ENCODE peak calls at places on chromosomes 16 and 17, in six cellular contexts. One of them, this sample, is unnamed.

GRCh38 chr17:13503526-13503925 is 98.2 kb downstream of the HS3ST3A1 start:
- DNase-seq in left lung: no peak
- DNase-seq in right lobe of liver: no peak
- DNase-seq in pancreas: no peak
- DNase-seq in A549: no peak
- DNase-seq in Panc1: no peak
- DNase-seq in this sample: no peak

GRCh38 chr16:67782567-67783352 is 23.6 kb downstream of the RANBP10 start:
- DNase-seq in right lobe of liver: no peak
- DNase-seq in pancreas: no peak
- DNase-seq in A549: no peak
- DNase-seq in left lung: no peak
- DNase-seq in Panc1: no peak
- DNase-seq in this sample: no peak

GRCh38 chr16:84368327-84368996 is at the start of gene ATP2C2:
- DNase-seq in pancreas: peak
- DNase-seq in Panc1: no peak
- DNase-seq in A549: no peak
- DNase-seq in right lobe of liver: no peak
- DNase-seq in left lung: peak
- DNase-seq in this sample: no peak

GRCh38 chr17:39943702-39944392 is 16.3 kb downstream of the LRRC3C start:
- DNase-seq in Panc1: no peak
- DNase-seq in right lobe of liver: peak
- DNase-seq in A549: no peak
- DNase-seq in pancreas: no peak
- DNase-seq in left lung: no peak
- DNase-seq in this sample: no peak

GRCh38 chr17:56826611-56827414 is 6.9 kb downstream of the C17orf67 start:
- DNase-seq in left lung: no peak
- DNase-seq in right lobe of liver: peak
- DNase-seq in A549: no peak
- DNase-seq in pancreas: no peak
- DNase-seq in Panc1: no peak
- DNase-seq in this sample: no peak

GRCh38 chr16:4026854-4027253 is 89.4 kb downstream of the ADCY9 start:
- DNase-seq in A549: no peak
- DNase-seq in right lobe of liver: no peak
- DNase-seq in Panc1: no peak
- DNase-seq in pancreas: no peak
- DNase-seq in left lung: no peak
- DNase-seq in this sample: no peak

GRCh38 chr17:11980813-11981212 is 16.5 kb downstream of the ZNF18 start:
- DNase-seq in right lobe of liver: no peak
- DNase-seq in Panc1: no peak
- DNase-seq in A549: no peak
- DNase-seq in left lung: no peak
- DNase-seq in pancreas: no peak
- DNase-seq in this sample: no peak

GRCh38 chr16:2761886-2762583 is 9.6 kb downstream of the SRRM2 start:
- DNase-seq in Panc1: no peak
- DNase-seq in pancreas: no peak
- DNase-seq in left lung: no peak
- DNase-seq in A549: no peak
- DNase-seq in right lobe of liver: no peak
- DNase-seq in this sample: peak

GRCh38 chr16:49987381-49987780 is 37.6 kb upstream of the CNEP1R1 start:
- DNase-seq in Panc1: no peak
- DNase-seq in pancreas: no peak
- DNase-seq in left lung: no peak
- DNase-seq in A549: no peak
- DNase-seq in right lobe of liver: no peak
- DNase-seq in this sample: no peak

GRCh38 chr16:73179671-73180370 is 131.9 kb upstream of the ZFHX3 start:
- DNase-seq in right lobe of liver: no peak
- DNase-seq in Panc1: no peak
- DNase-seq in A549: no peak
- DNase-seq in left lung: no peak
- DNase-seq in pancreas: no peak
- DNase-seq in this sample: no peak

GRCh38 chr16:57148481-57148880 is 37.4 kb downstream of the PSME3IP1 start:
- DNase-seq in left lung: no peak
- DNase-seq in right lobe of liver: peak
- DNase-seq in pancreas: no peak
- DNase-seq in Panc1: no peak
- DNase-seq in A549: no peak
- DNase-seq in this sample: no peak

GRCh38 chr17:1727876-1728630 is 3.5 kb downstream of the WDR81 start:
- DNase-seq in pancreas: no peak
- DNase-seq in right lobe of liver: no peak
- DNase-seq in A549: no peak
- DNase-seq in left lung: no peak
- DNase-seq in Panc1: no peak
- DNase-seq in this sample: no peak

DNA sequence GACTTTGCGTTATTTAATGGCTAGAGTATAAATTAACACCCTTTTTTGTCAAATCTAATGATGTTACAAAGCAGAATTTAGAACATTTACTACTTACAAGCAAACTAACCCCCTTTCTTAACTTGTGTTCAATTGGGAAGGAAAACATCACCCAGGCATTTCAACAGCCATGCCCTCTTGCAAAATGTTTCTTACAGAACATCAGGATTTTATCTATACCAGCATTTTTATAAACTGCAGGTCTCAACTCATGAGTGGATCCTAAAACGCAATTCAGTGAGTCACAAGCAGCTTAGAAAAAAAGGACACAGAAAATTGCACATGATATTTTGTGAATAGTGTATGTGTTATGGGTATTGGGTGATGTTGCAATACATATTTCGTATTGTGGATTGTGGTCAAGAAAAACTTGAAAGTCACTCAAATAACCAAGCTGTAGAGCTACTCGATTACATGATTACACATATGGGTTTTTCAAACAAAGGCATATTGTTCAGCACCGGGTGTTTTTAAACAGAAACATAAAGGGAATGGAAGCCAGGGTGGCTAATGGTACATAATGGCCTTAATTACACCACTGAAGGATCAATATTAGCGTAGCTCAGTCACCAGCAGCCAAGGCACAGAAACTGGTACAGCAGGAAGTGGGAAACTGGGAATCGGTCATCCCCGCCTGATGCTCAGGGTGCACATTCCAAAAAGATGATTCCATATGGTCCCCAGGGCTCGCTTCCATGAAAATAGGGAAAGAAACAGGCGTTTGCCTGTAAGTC is 1.4 kb downstream of the WIPI1 start:
- DNase-seq in right lobe of liver: no peak
- DNase-seq in left lung: no peak
- DNase-seq in pancreas: peak
- DNase-seq in A549: peak
- DNase-seq in Panc1: no peak
- DNase-seq in this sample: no peak
- H3K27ac ChIP-seq in right lobe of liver: peak
- H3K27ac ChIP-seq in left lung: peak
- H3K27ac ChIP-seq in pancreas: peak
- H3K27ac ChIP-seq in A549: peak
- H3K27ac ChIP-seq in Panc1: peak
- H3K27ac ChIP-seq in this sample: peak

GRCh38 chr17:81854974-81855774 is 5.2 kb downstream of the P4HB start:
- DNase-seq in right lobe of liver: peak
- DNase-seq in left lung: no peak
- DNase-seq in pancreas: peak
- DNase-seq in Panc1: no peak
- DNase-seq in A549: no peak
- DNase-seq in this sample: no peak

GRCh38 chr17:81858967-81859905 is 1.1 kb downstream of the P4HB start:
- DNase-seq in right lobe of liver: no peak
- DNase-seq in left lung: no peak
- DNase-seq in pancreas: no peak
- DNase-seq in A549: no peak
- DNase-seq in Panc1: no peak
- DNase-seq in this sample: no peak

GRCh38 chr17:81859906-81860755 is at the start of gene P4HB:
- DNase-seq in left lung: no peak
- DNase-seq in pancreas: peak
- DNase-seq in A549: no peak
- DNase-seq in Panc1: no peak
- DNase-seq in right lobe of liver: no peak
- DNase-seq in this sample: peak

GRCh38 chr17:81860756-81861568 is 627 bp upstream of the P4HB start:
- DNase-seq in Panc1: peak
- DNase-seq in right lobe of liver: peak
- DNase-seq in pancreas: peak
- DNase-seq in A549: peak
- DNase-seq in left lung: peak
- DNase-seq in this sample: peak

DNA sequence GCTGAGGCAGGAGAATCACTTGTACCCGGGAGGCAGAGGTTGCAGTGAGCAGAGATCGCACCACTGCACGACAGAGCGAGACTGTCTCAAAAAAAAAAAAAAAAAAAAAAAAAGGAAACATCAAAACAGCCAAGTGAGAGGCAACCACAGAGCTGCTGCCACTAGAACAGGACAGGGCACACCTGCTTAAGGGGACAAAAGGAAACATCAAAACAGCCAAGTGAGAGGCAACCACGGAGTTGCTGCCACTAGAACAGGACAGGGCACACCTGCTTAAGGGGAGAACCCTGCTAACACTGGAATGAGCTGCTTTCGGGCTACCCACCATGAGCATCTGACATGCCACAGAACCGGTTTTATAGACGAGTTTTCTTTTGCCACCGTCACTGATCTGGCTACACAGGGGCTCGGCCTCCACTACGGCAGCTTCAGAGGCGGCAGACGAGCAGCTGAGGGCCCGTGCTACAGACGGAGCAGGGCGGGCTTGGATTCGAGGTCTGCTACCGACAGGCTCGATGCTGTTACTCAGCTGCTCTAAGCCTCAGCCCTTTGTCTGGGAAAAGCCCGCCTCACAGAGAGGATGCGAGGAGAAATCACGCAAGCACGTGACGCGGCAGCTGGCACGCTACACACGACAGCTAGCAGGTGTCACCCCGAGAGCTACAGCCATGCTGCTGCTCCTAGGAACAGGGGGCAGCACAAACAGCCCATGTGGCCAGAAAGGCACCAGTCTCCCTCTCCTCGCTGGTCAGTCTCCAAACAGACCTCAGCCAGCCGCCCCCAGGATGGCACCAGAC is 2.0 kb downstream of the P4HB start:
- DNase-seq in left lung: no peak
- DNase-seq in Panc1: no peak
- DNase-seq in A549: no peak
- DNase-seq in pancreas: no peak
- DNase-seq in right lobe of liver: peak
- DNase-seq in this sample: no peak
- H3K27ac ChIP-seq in left lung: no peak
- H3K27ac ChIP-seq in Panc1: peak
- H3K27ac ChIP-seq in A549: peak
- H3K27ac ChIP-seq in pancreas: no peak
- H3K27ac ChIP-seq in right lobe of liver: no peak
- H3K27ac ChIP-seq in this sample: no peak

DNA sequence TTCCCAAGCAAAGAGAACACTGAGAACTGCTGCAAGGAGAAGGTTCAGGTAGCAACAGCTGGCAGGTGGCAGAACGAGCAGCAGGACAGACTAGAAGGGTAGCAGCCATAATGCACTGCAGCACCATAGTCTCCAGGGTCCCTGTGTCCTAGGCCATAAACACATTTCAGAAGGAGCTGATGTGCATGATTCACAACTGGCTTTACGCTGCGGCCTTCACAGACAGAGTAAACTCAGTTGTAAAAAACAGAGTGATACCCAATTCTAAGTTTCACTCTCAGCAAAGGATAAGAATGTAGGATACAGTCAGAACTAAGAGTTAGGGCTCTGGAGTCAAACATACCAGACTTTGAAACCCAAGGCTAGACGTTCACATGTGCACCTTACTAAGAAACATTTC is 24.4 kb downstream of the ARHGAP17 start:
- DNase-seq in Panc1: no peak
- DNase-seq in pancreas: no peak
- DNase-seq in A549: no peak
- DNase-seq in right lobe of liver: no peak
- DNase-seq in left lung: no peak
- DNase-seq in this sample: no peak
- H3K27ac ChIP-seq in Panc1: peak
- H3K27ac ChIP-seq in pancreas: no peak
- H3K27ac ChIP-seq in A549: peak
- H3K27ac ChIP-seq in right lobe of liver: no peak
- H3K27ac ChIP-seq in left lung: no peak
- H3K27ac ChIP-seq in this sample: peak

GRCh38 chr16:54926166-54926838 is 4.4 kb upstream of the IRX5 start:
- DNase-seq in A549: no peak
- DNase-seq in Panc1: no peak
- DNase-seq in pancreas: no peak
- DNase-seq in right lobe of liver: no peak
- DNase-seq in left lung: no peak
- DNase-seq in this sample: no peak

GRCh38 chr16:54928421-54929089 is 2.1 kb upstream of the IRX5 start:
- DNase-seq in right lobe of liver: peak
- DNase-seq in pancreas: peak
- DNase-seq in A549: peak
- DNase-seq in Panc1: no peak
- DNase-seq in left lung: peak
- DNase-seq in this sample: peak

GRCh38 chr16:54928016-54928356 is 2.7 kb upstream of the IRX5 start:
- DNase-seq in A549: peak
- DNase-seq in Panc1: no peak
- DNase-seq in left lung: no peak
- DNase-seq in pancreas: no peak
- DNase-seq in right lobe of liver: no peak
- DNase-seq in this sample: no peak

GRCh38 chr16:54929090-54930033 is 1.3 kb upstream of the IRX5 start:
- DNase-seq in pancreas: peak
- DNase-seq in A549: peak
- DNase-seq in right lobe of liver: peak
- DNase-seq in Panc1: peak
- DNase-seq in left lung: peak
- DNase-seq in this sample: peak

DNA sequence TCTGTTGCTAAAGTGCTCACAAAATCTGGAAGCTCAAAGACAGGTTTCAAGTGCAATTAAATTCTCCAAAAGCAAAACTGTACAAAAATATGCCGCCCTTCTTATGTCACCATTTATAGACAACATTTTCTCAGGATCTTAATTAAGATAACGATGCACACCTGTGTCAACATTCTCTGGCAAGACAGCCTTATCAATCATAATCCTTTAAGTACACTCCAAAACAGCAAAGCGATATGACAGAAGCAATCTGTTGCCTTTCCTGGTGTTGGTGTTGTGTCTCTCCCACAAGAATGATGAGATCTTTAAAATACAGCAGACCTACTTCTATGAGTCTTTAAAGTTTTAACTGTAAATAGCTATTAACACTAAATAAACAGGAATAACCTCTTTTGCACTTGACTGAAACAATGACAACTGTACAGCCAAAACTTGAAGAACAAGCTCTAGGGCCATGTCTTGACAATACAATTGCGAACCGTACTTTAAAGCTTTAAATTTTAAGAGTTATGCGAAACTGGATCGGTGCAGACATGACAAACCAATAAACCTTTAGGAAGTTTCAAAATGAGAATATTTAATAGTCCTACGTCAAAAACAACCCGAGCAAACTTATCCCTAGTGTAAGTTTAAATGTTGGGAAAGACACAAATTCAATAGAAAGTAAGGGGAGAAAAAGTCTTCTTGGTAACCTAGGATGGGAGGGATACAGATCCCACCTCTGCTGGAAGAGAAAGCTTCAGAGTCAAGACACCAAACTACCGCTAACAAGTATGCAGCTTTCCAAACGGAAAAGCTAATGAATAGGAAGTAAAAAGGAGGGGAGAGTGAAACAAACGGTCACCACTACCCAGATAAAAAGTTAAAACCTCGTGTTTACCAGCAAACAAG is 3.3 kb upstream of the IRX5 start:
- DNase-seq in A549: no peak
- DNase-seq in pancreas: no peak
- DNase-seq in right lobe of liver: no peak
- DNase-seq in left lung: no peak
- DNase-seq in Panc1: no peak
- DNase-seq in this sample: no peak
- H3K27ac ChIP-seq in A549: peak
- H3K27ac ChIP-seq in pancreas: no peak
- H3K27ac ChIP-seq in right lobe of liver: no peak
- H3K27ac ChIP-seq in left lung: peak
- H3K27ac ChIP-seq in Panc1: peak
- H3K27ac ChIP-seq in this sample: peak